ENCODE peak calls at places on chromosomes 16 and 17, in eight cellular contexts. X is MM.1S, M is caudate nucleus, B is GM23248, R is transverse colon, G is left ventricle myocardium inferior, L is pancreas, A is psoas muscle. N is an unnamed sample.

GRCh38 chr17:76833747-76834146 is 34.5 kb upstream of the MGAT5B start:
- DNase-seq in L (no peak), M (no peak), G (no peak), X (no peak), B (no peak), R (no peak), A (no peak), N (no peak)

GRCh38 chr17:32671891-32672290 is 185.1 kb downstream of the CDK5R1 start:
- DNase-seq in L (no peak), R (peak; percentile 22), B (peak; percentile 19), G (peak; percentile 65), M (no peak), X (no peak), A (peak; percentile 63), N (peak; percentile 43)

GRCh38 chr17:57448288-57449283 is 192.3 kb downstream of the MSI2 start:
- DNase-seq in M (no peak), G (no peak), L (no peak), X (no peak), B (no peak), A (no peak), R (no peak), N (no peak)

GRCh38 chr17:39852239-39852638 is 11.9 kb downstream of the IKZF3 start:
- DNase-seq in G (no peak), M (no peak), B (no peak), L (no peak), R (no peak), X (no peak), A (no peak), N (no peak)

GRCh38 chr17:54944796-54945195 is 23.7 kb downstream of the COX11 start:
- DNase-seq in G (no peak), L (no peak), A (no peak), B (peak; percentile 49), X (no peak), R (no peak), M (no peak), N (no peak)

GRCh38 chr17:41212524-41213169 is 13.8 kb upstream of the KRTAP9-2 start:
- DNase-seq in A (no peak), M (no peak), B (no peak), X (peak; percentile 37), G (no peak), L (peak; percentile 44), R (no peak), N (no peak)

GRCh38 chr17:37490022-37490587 is 414 bp downstream of the DUSP14 start:
- DNase-seq in G (peak; percentile 61), M (peak; percentile 73), A (peak; percentile 79), X (peak; percentile 61), R (peak; percentile 61), B (peak; percentile 92), L (peak; percentile 82), N (peak; percentile 61)

GRCh38 chr16:30853758-30854157 is 40.1 kb downstream of the BCL7C start:
- DNase-seq in L (no peak), R (no peak), A (no peak), X (no peak), M (no peak), B (peak; percentile 43), G (no peak), N (no peak)

GRCh38 chr17:63697341-63698286 is 2.3 kb downstream of the LIMD2 start:
- DNase-seq in A (peak; percentile 83), M (no peak), B (peak; percentile 61), L (peak; percentile 85), G (peak; percentile 54), R (peak; percentile 83), X (peak; percentile 72), N (peak; percentile 34)

GRCh38 chr17:79116575-79117368 is 42.1 kb downstream of the ENGASE start:
- DNase-seq in M (no peak), L (no peak), A (no peak), G (no peak), B (no peak), X (no peak), R (no peak), N (no peak)

GRCh38 chr16:4327782-4328579 is 12.1 kb downstream of the GLIS2 start:
- DNase-seq in B (peak; percentile 92), G (peak; percentile 83), M (peak; percentile 78), R (peak; percentile 74), X (peak; percentile 55), L (peak; percentile 94), A (peak; percentile 88), N (peak; percentile 89)

GRCh38 chr17:74271902-74272563 is 2.0 kb upstream of the DNAI2 start:
- DNase-seq in X (no peak), A (peak; percentile 63), B (no peak), R (no peak), L (no peak), M (peak; percentile 88), G (peak; percentile 64), N (peak; percentile 61)

GRCh38 chr17:28706471-28707338 is 5.0 kb downstream of the PROCA1 start:
- DNase-seq in X (no peak), B (no peak), M (no peak), A (no peak), G (no peak), R (no peak), L (no peak), N (no peak)

GRCh38 chr16:16105646-16106045 is 117.6 kb downstream of the ABCC6 start:
- DNase-seq in L (peak; percentile 12), R (no peak), G (no peak), X (no peak), A (no peak), M (no peak), B (no peak), N (no peak)

GRCh38 chr17:52202572-52202876 is 44.0 kb upstream of the CA10 start:
- DNase-seq in G (no peak), M (no peak), L (no peak), A (no peak), B (no peak), X (no peak), R (no peak), N (no peak)

GRCh38 chr17:5425826-5426225 is 5.8 kb downstream of the RPAIN start:
- DNase-seq in R (no peak), G (no peak), M (no peak), L (no peak), X (no peak), B (no peak), A (no peak), N (no peak)

GRCh38 chr17:5434984-5435383 is 4.0 kb downstream of the C1QBP start:
- DNase-seq in M (no peak), L (no peak), X (no peak), A (no peak), G (no peak), B (no peak), R (no peak), N (no peak)

GRCh38 chr17:5431929-5432556 is 6.9 kb downstream of the C1QBP start:
- DNase-seq in A (no peak), G (no peak), R (no peak), B (no peak), M (no peak), X (no peak), L (no peak), N (no peak)

GRCh38 chr17:5424909-5425308 is 4.9 kb downstream of the RPAIN start:
- DNase-seq in A (no peak), X (no peak), R (no peak), M (no peak), G (no peak), L (no peak), B (no peak), N (no peak)

GRCh38 chr17:5430413-5430999 is 8.4 kb downstream of the C1QBP start:
- DNase-seq in X (no peak), L (no peak), R (no peak), A (no peak), M (no peak), B (no peak), G (no peak), N (no peak)
- H3K27ac ChIP-seq in X (no peak overlapping the region), L (no peak overlapping the region), R (no peak overlapping the region), A (no peak overlapping the region), M (no peak overlapping the region), B (no peak overlapping the region), G (no peak overlapping the region), N (no peak overlapping the region)

GRCh38 chr17:16464001-16464640 is 27.9 kb downstream of the LRRC75A start:
- DNase-seq in B (no peak), A (no peak), M (no peak), L (no peak), R (no peak), X (no peak), G (no peak), N (no peak)
- H3K27ac ChIP-seq in B (no peak overlapping the region), A (no peak overlapping the region), M (no peak overlapping the region), L (no peak overlapping the region), R (peak overlapping the region; percentile 89), X (no peak overlapping the region), G (peak overlapping the region; percentile 73), N (no peak overlapping the region)

GRCh38 chr16:568401-569258 is 1.1 kb upstream of the PIGQ start:
- DNase-seq in B (no peak), L (no peak), A (no peak), G (no peak), R (peak; percentile 68), M (no peak), X (no peak), N (no peak)

GRCh38 chr16:569445-570254 is at the start of gene PIGQ:
- DNase-seq in R (peak; percentile 63), X (peak; percentile 58), L (no peak), A (peak; percentile 81), M (peak; percentile 76), B (peak; percentile 82), G (peak; percentile 71), N (peak; percentile 73)

GRCh38 chr16:566475-567361 is at the start of gene NHLRC4:
- DNase-seq in M (no peak), X (peak; percentile 87), R (peak; percentile 78), A (peak; percentile 85), G (peak; percentile 83), L (no peak), B (peak; percentile 63), N (peak; percentile 78)

GRCh38 chr16:565420-566330 is 1.1 kb upstream of the NHLRC4 start:
- DNase-seq in B (no peak), A (no peak), X (no peak), M (no peak), L (no peak), R (no peak), G (no peak), N (no peak)

DNA sequence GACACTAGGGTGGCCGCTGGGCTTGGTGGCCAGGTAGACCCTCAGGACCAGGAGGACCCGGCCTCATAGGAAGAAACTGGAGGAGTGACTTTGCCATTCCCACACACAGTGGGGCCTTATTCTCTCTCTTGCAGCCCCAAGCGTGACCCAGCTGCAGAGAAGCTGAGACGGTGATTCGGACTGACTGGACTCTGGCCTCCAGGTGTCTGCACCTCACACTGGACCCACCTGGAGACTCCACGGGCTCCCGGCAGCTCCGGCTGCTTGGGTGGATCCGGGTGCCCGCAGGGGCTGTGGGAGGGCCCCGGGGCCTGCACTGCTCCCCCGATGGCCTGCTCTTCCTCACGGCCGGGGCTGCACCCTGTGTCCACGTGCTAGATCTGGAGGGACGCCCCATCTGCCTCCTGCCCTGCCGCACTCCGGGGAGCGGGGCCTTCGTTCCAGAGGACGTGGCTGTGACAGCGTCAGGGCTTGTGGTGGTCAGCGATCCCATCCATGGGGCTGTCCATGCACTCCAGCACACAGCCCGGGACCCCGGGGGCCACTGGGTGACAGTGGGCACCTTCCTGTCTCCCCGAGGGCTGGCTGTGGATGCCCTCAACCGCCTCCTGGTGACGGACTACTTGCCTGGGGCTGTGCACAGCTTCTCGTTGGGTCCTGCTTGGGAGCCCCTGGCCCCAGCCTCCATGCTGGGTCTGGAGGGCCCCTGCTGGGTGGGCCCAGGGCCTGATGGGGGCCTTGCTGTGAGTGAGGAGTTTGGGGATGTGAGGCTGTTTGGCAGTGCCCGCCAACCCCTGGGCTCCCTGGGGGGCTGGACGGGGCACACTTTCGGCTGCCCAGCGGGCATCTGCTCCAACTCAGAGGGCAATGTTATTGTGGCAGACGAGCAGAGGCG is 804 bp downstream of the NHLRC4 start:
- DNase-seq in A (no peak), G (no peak), B (no peak), L (no peak), X (no peak), R (no peak), M (no peak), N (no peak)
- H3K27ac ChIP-seq in A (no peak overlapping the region), G (peak overlapping the region; percentile 80), B (no peak overlapping the region), L (no peak overlapping the region), X (peak overlapping the region; percentile 70), R (peak overlapping the region; percentile 82), M (no peak overlapping the region), N (peak overlapping the region; percentile 70)

GRCh38 chr17:31561469-31562412 is 170.3 kb downstream of the RAB11FIP4 start:
- DNase-seq in R (no peak), X (no peak), L (no peak), G (no peak), B (peak; percentile 86), M (no peak), A (no peak), N (no peak)
- H3K27ac ChIP-seq in R (peak overlapping the region; percentile 91), X (no peak overlapping the region), L (peak overlapping the region; percentile 39), G (peak overlapping the region; percentile 97), B (peak overlapping the region; percentile 87), M (no peak overlapping the region), A (peak overlapping the region; percentile 16), N (peak overlapping the region; percentile 88)